ENCODE peak calls at places on chromosomes 11 and 22, in nine cellular contexts. X is mammary epithelial cell; L is A549; J is NCI-H774; R is astrocyte of the spinal cord; H is activated naive CD4-positive, alpha-beta T cell; U is cardiac fibroblast; O is GM06990; F is B cell. D is an unnamed sample.

GRCh38 chr22:22818861-22819855 is 68.5 kb upstream of the IGLL5 start:
- DNase-seq in J (no peak), R (no peak), O (peak; percentile 57), L (no peak), F (no peak), U (no peak), H (peak; percentile 12), X (no peak), D (no peak)

GRCh38 chr11:2912038-2912410 is 17.2 kb downstream of the PHLDA2 start:
- DNase-seq in F (no peak), O (no peak), X (no peak), H (no peak), L (no peak), U (no peak), J (no peak), R (no peak), D (no peak)

GRCh38 chr11:84465040-84465439 is 1162.1 kb downstream of the DLG2 start:
- DNase-seq in U (peak; percentile 13), R (peak; percentile 38), H (no peak), X (no peak), L (no peak), F (no peak), O (no peak), J (peak; percentile 24), D (no peak)

GRCh38 chr11:127616171-127616570 is 615.6 kb upstream of the KIRREL3 start:
- DNase-seq in O (no peak), U (no peak), X (no peak), H (no peak), R (no peak), L (no peak), J (no peak), F (no peak), D (no peak)

GRCh38 chr11:41947392-41947791 is 487.9 kb upstream of the LRRC4C start:
- DNase-seq in O (no peak), R (no peak), J (peak; percentile 0), F (no peak), U (no peak), H (no peak), L (no peak), X (no peak), D (no peak)

GRCh38 chr11:48354013-48354412 is 12.3 kb downstream of the OR4C5 start:
- DNase-seq in J (no peak), R (no peak), O (no peak), L (no peak), X (no peak), F (no peak), U (no peak), H (no peak), D (no peak)

GRCh38 chr11:95045791-95046190 is 3.4 kb upstream of the KDM4F start:
- DNase-seq in O (no peak), J (no peak), R (no peak), H (no peak), U (no peak), L (no peak), X (no peak), F (no peak), D (no peak)

GRCh38 chr11:36684840-36685800 is 87.1 kb upstream of the RAG2 start:
- DNase-seq in F (no peak), O (peak; percentile 8), X (no peak), R (no peak), H (no peak), U (no peak), J (no peak), L (no peak), D (no peak)

GRCh38 chr22:17777005-17777716 is 2.9 kb upstream of the BID start:
- DNase-seq in X (no peak), H (peak; percentile 50), O (peak; percentile 79), U (no peak), R (no peak), J (no peak), F (peak; percentile 85), L (no peak), D (no peak)

GRCh38 chr11:47005441-47005840 is 68.9 kb downstream of the CSTPP1 start:
- DNase-seq in U (no peak), J (no peak), O (no peak), F (no peak), R (no peak), H (no peak), X (no peak), L (no peak), D (no peak)

GRCh38 chr11:13047884-13048283 is 38.8 kb downstream of the RASSF10 start:
- DNase-seq in R (no peak), X (no peak), J (no peak), F (no peak), H (no peak), O (no peak), U (no peak), L (no peak), D (no peak)

D was measured in fibroblast of villous mesenchyme.